ENCODE peak calls at places on chromosomes 11 and 22, in six cellular contexts. V, R, A, S, I and X are unnamed samples.

GRCh38 chr22:39543095-39543494 is 10.5 kb upstream of the RPS19BP1 start:
- DNase-seq in V (peak; percentile 50), R (no peak), A (peak; percentile 68), S (no peak), I (no peak), X (no peak)

GRCh38 chr11:126404367-126404766 is 48.9 kb downstream of the ST3GAL4 start:
- DNase-seq in V (no peak), R (no peak), A (peak; percentile 58), S (no peak), I (no peak), X (no peak)

GRCh38 chr11:106656646-106657045 is 361.6 kb downstream of the GUCY1A2 start:
- DNase-seq in V (peak; percentile 56), R (no peak), A (peak; percentile 45), S (no peak), I (no peak), X (no peak)

GRCh38 chr11:100883860-100884259 is 196.8 kb downstream of the ARHGAP42 start:
- DNase-seq in V (no peak), R (no peak), A (no peak), S (no peak), I (no peak), X (no peak)

GRCh38 chr11:104957280-104957679 is 11.1 kb downstream of the CASP4 start:
- DNase-seq in V (peak; percentile 28), R (peak; percentile 35), A (no peak), S (no peak), I (no peak), X (no peak)

GRCh38 chr11:97454988-97455387 is 1065.2 kb downstream of the JRKL start:
- DNase-seq in V (peak; percentile 72), R (peak; percentile 17), A (no peak), S (no peak), I (no peak), X (peak; percentile 1)

GRCh38 chr11:8356731-8357504 is 93.2 kb upstream of the LMO1 start:
- DNase-seq in V (no peak), R (no peak), A (peak; percentile 23), S (no peak), I (no peak), X (no peak)

GRCh38 chr11:3639841-3640240 is 2.0 kb downstream of the ART5 start:
- DNase-seq in V (no peak), R (no peak), A (no peak), S (no peak), I (no peak), X (no peak)

GRCh38 chr11:59551651-59552521 is 40.5 kb downstream of the OR4D9 start:
- DNase-seq in V (peak; percentile 95), R (peak; percentile 94), A (peak; percentile 90), S (no peak), I (no peak), X (no peak)

GRCh38 chr22:48098936-48099245 is 1336.4 kb downstream of the TBC1D22A start:
- DNase-seq in V (no peak), R (no peak), A (no peak), S (no peak), I (no peak), X (no peak)

GRCh38 chr22:49462795-49463194 is 364.9 kb downstream of the BRD1 start:
- DNase-seq in V (no peak), R (no peak), A (no peak), S (no peak), I (no peak), X (no peak)

GRCh38 chr11:75591371-75591770 is 29.3 kb downstream of the SERPINH1 start:
- DNase-seq in V (no peak), R (no peak), A (no peak), S (no peak), I (no peak), X (no peak)

GRCh38 chr11:75589933-75590332 is 27.9 kb downstream of the SERPINH1 start:
- DNase-seq in V (no peak), R (no peak), A (no peak), S (no peak), I (no peak), X (no peak)

GRCh38 chr11:75593337-75593915 is 31.4 kb downstream of the SERPINH1 start:
- DNase-seq in V (no peak), R (no peak), A (peak; percentile 34), S (no peak), I (no peak), X (no peak)

GRCh38 chr11:75591966-75592365 is 29.9 kb downstream of the SERPINH1 start:
- DNase-seq in V (no peak), R (no peak), A (no peak), S (no peak), I (no peak), X (no peak)

GRCh38 chr11:75592699-75593098 is 30.6 kb downstream of the SERPINH1 start:
- DNase-seq in V (no peak), R (no peak), A (no peak), S (no peak), I (no peak), X (no peak)
- TF ChIP-seq CTCF in V (no peak), R (no peak), A (no peak), S (no peak), I (no peak), X (no peak)

GRCh38 chr11:339963-340362 is 19.3 kb upstream of the IFITM3 start:
- DNase-seq in V (no peak), R (no peak), A (no peak), S (no peak), I (no peak), X (no peak)
- H3K4me3 ChIP-seq in V (no peak overlapping the region), R (no peak overlapping the region), A (no peak overlapping the region), S (no peak overlapping the region), I (no peak overlapping the region), X (no peak overlapping the region)

GRCh38 chr11:65921033-65921555 is 1.9 kb downstream of the DRAP1 start:
- DNase-seq in V (no peak), R (no peak), A (no peak), S (no peak), I (no peak), X (no peak)
- TF ChIP-seq CTCF in V (no peak), R (no peak), A (no peak), S (no peak), I (no peak), X (no peak)

GRCh38 chr11:64007629-64008282 is 21.5 kb downstream of the OTUB1 start:
- DNase-seq in V (peak; percentile 38), R (peak; percentile 53), A (peak; percentile 76), S (no peak), I (no peak), X (no peak)
- H3K4me3 ChIP-seq in V (peak overlapping the region; percentile 22), R (peak overlapping the region; percentile 42), A (peak overlapping the region; percentile 42), S (peak overlapping the region; percentile 39), I (no peak overlapping the region), X (peak overlapping the region; percentile 22)

GRCh38 chr22:35627267-35628041 is 10.3 kb upstream of the MB start:
- DNase-seq in V (peak; percentile 93), R (peak; percentile 88), A (peak; percentile 93), S (peak; percentile 66), I (peak; percentile 78), X (peak; percentile 89)
- TF ChIP-seq CTCF in V (peak; percentile 50), R (peak; percentile 42), A (peak; percentile 48), S (peak; percentile 52), I (peak; percentile 84), X (peak; percentile 58)

GRCh38 chr11:16347928-16348685 is 8.2 kb downstream of the SOX6 start:
- DNase-seq in V (no peak), R (no peak), A (peak; percentile 50), S (no peak), I (no peak), X (no peak)
- H3K4me3 ChIP-seq in V (no peak overlapping the region), R (no peak overlapping the region), A (no peak overlapping the region), S (no peak overlapping the region), I (no peak overlapping the region), X (no peak overlapping the region)

GRCh38 chr11:10514210-10514609 is 26.8 kb downstream of the RNF141 start:
- DNase-seq in V (peak; percentile 54), R (peak; percentile 56), A (peak; percentile 24), S (no peak), I (no peak), X (no peak)
- TF ChIP-seq CTCF in V (peak; percentile 12), R (peak; percentile 39), A (no peak), S (peak; percentile 51), I (no peak), X (no peak)

DNA sequence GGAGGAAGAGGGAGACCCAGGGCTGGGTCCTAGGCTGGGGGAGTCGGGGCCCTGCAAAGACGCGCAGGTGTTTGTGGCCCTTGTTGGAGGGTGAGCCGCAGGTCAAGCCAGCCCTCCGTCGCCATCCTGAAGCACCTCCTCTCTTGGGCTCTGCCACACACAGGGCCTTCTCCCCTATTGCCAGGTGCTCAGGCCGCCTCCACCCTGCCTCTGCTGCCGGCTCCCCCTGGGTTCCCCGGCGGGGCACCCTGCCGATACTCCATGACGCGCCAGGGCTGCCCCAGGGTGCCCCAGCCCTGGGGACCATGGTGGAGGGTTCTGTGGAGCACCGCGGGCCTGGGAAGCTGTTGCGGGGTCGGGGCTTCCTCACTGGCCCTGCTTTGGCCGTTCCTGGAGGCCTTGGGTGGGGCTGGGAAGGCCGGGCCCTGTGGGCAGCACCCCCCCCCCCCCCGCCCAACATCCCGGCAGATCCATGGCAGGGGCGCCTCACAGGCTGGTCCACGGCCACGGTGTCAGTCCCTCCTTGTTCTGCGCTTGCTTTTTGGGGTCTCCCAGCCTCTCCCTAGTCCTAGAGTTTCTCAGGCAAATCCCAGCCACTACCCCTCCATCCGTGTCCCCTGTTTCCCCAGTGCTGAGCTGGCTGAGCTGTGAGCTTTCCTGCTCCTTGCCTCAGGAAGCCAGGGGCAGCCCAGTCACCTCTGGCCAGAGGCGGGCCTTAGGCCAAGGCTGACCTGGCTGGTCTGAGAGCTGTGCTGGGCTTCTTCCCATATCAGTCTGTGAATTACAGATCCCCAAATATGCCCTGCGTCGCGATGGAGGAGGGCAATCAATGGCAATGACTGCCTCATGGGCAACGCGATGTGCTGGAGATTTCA is 2.3 kb upstream of the ADORA2A start:
- DNase-seq in V (no peak), R (no peak), A (no peak), S (no peak), I (no peak), X (no peak)
- H3K4me3 ChIP-seq in V (no peak overlapping the region), R (no peak overlapping the region), A (no peak overlapping the region), S (no peak overlapping the region), I (no peak overlapping the region), X (no peak overlapping the region)